ENCODE peak calls at places on chromosomes 6 and 20, in seven cellular contexts. T is naive B cell; J is AG20443; P is Caki2; E is ascending aorta; C is CD4-positive, alpha-beta memory T cell; H is A172. Q is an unnamed sample.

GRCh38 chr6:156780117-156780641 is 3.0 kb downstream of the ARID1B start:
- DNase-seq in T (peak), J (peak), P (peak), E (no peak), C (peak), H (peak), Q (no peak)

GRCh38 chr6:122715725-122716124 is 63.8 kb upstream of the FABP7 start:
- DNase-seq in T (no peak), J (no peak), P (no peak), E (no peak), C (no peak), H (no peak), Q (no peak)

GRCh38 chr6:49384913-49385312 is 78.1 kb downstream of the MMUT start:
- DNase-seq in T (no peak), J (peak), P (no peak), E (no peak), C (no peak), H (no peak), Q (no peak)

GRCh38 chr6:129575378-129576118 is 134.4 kb downstream of the ARHGAP18 start:
- DNase-seq in T (no peak), J (peak), P (peak), E (no peak), C (peak), H (peak), Q (no peak)

GRCh38 chr20:25280574-25281535 is 33.0 kb downstream of the PYGB start:
- DNase-seq in T (no peak), J (no peak), P (no peak), E (peak), C (no peak), H (no peak), Q (no peak)

GRCh38 chr6:21931641-21932335 is 338.2 kb downstream of the SOX4 start:
- DNase-seq in T (no peak), J (peak), P (no peak), E (no peak), C (no peak), H (no peak), Q (no peak)

GRCh38 chr6:142304241-142304640 is 2.4 kb downstream of the ADGRG6 start:
- DNase-seq in T (no peak), J (no peak), P (no peak), E (no peak), C (no peak), H (no peak), Q (no peak)

GRCh38 chr6:149114167-149114566 is 203.3 kb upstream of the TAB2 start:
- DNase-seq in T (no peak), J (no peak), P (no peak), E (no peak), C (no peak), H (no peak), Q (no peak)

GRCh38 chr6:753486-753885 is 60.5 kb upstream of the EXOC2 start:
- DNase-seq in T (no peak), J (peak), P (no peak), E (no peak), C (no peak), H (peak), Q (no peak)

Q was measured in activated CD4-positive, alpha-beta T cell treated with anti-CD3 and anti-CD28 coated beads, Interleukin-2, amount 50 U/mL, for 24 hours.